ENCODE peak calls at places on chromosomes 2 and 18, in nine cellular contexts. D, M, V, Q, F, A, U, I and J are unnamed samples.

GRCh38 chr2:238097988-238098853 is 1.9 kb upstream of the ESPNL start:
- DNase-seq in Q (peak), A (no peak), M (peak), F (peak), U (no peak), V (peak), I (peak), D (no peak), J (peak)

GRCh38 chr2:2842466-2842865 is 511.4 kb upstream of the MYT1L start:
- DNase-seq in U (no peak), I (no peak), M (no peak), V (no peak), A (no peak), D (no peak), F (no peak), Q (no peak), J (no peak)

GRCh38 chr2:8337321-8337720 is 344.5 kb upstream of the ID2 start:
- DNase-seq in D (no peak), Q (no peak), V (peak), I (no peak), A (no peak), U (no peak), F (no peak), M (no peak), J (no peak)

GRCh38 chr2:69693472-69694450 is 48.2 kb upstream of the ANXA4 start:
- DNase-seq in F (no peak), V (peak), I (no peak), Q (no peak), D (no peak), M (no peak), A (peak), U (no peak), J (no peak)

GRCh38 chr2:78701546-78701945 is 324.0 kb upstream of the REG3G start:
- DNase-seq in F (no peak), Q (no peak), A (no peak), D (no peak), V (peak), M (no peak), U (peak), I (no peak), J (no peak)

GRCh38 chr2:174181368-174181767 is 67.0 kb downstream of the OLA1 start:
- DNase-seq in M (no peak), Q (no peak), A (no peak), F (no peak), V (no peak), I (no peak), U (no peak), D (no peak), J (no peak)

GRCh38 chr2:26477911-26478253 is at the start of gene OTOF:
- DNase-seq in F (no peak), V (no peak), U (peak), D (peak), Q (peak), A (no peak), M (peak), I (peak), J (no peak)

GRCh38 chr18:41767960-41768359 is 187.1 kb upstream of the PIK3C3 start:
- DNase-seq in U (peak), D (no peak), A (no peak), I (peak), M (peak), V (peak), Q (no peak), F (no peak), J (no peak)

GRCh38 chr18:3605562-3606443 is 155.8 kb downstream of the TGIF1 start:
- DNase-seq in F (no peak), U (peak), V (no peak), Q (no peak), I (no peak), M (peak), A (no peak), D (no peak), J (no peak)

DNA sequence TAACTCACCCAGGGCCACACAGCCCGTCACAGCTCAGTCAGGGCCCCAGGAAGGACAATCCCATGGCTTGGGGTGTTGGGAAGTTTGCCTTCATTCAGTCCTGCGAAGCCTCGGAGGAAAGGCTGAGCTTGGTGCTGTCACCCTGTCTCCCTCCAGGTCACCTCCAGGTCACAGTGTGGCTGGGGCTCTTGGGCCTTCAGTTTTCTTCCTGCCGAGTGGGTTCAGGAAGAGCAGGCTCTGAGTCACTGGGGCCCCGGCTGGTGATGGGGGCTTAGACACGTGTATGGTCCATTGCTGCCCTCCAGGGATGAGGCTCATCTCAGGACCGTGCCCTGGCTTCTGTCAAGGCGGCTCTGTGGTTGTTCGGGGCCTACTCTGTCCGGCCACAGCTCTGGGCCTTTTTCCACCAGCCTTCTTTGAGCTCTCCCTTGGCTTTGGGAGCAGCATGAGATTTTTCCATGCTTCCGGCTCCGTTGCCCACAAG is 118.6 kb downstream of the INHBB start:
- DNase-seq in A (no peak), F (no peak), U (no peak), D (no peak), V (no peak), I (no peak), M (no peak), Q (no peak), J (no peak)
- TF ChIP-seq CTCF in A (no peak), F (no peak), U (no peak), D (no peak), V (no peak), I (no peak), M (no peak), Q (no peak), J (no peak)

GRCh38 chr2:45769786-45770576 is 118.5 kb downstream of the PRKCE start:
- DNase-seq in A (no peak), F (no peak), M (no peak), D (no peak), Q (no peak), U (no peak), I (no peak), V (no peak), J (no peak)

GRCh38 chr2:45771251-45771650 is 119.8 kb downstream of the PRKCE start:
- DNase-seq in Q (peak), I (no peak), M (no peak), F (no peak), D (peak), V (no peak), A (no peak), U (peak), J (no peak)

GRCh38 chr2:45772038-45772437 is 120.6 kb downstream of the PRKCE start:
- DNase-seq in F (no peak), A (no peak), M (no peak), D (no peak), U (no peak), V (no peak), Q (no peak), I (no peak), J (no peak)

GRCh38 chr2:45773909-45774308 is 122.4 kb downstream of the PRKCE start:
- DNase-seq in U (no peak), V (no peak), F (no peak), D (no peak), M (no peak), A (no peak), I (no peak), Q (no peak), J (no peak)

GRCh38 chr2:45770773-45771172 is 119.3 kb downstream of the PRKCE start:
- DNase-seq in U (peak), A (no peak), Q (no peak), M (no peak), V (no peak), F (no peak), I (no peak), D (no peak), J (no peak)
- H3K4me3 ChIP-seq in U (peak), A (no peak), Q (no peak), M (no peak), V (no peak), F (no peak), I (no peak), D (no peak), J (no peak)

GRCh38 chr18:49728542-49728941 is 84.8 kb downstream of the ACAA2 start:
- DNase-seq in A (no peak), I (peak), U (peak), V (peak), Q (no peak), M (peak), F (no peak), D (peak), J (no peak)
- TF ChIP-seq CTCF in A (peak), I (peak), U (peak), V (peak), Q (peak), M (peak), F (peak), D (peak), J (peak)

GRCh38 chr2:130377491-130377890 is 21.6 kb downstream of the PTPN18 start:
- DNase-seq in V (no peak), A (no peak), Q (no peak), F (no peak), D (no peak), M (no peak), I (no peak), U (no peak), J (no peak)
- H3K4me3 ChIP-seq in V (peak), A (peak), Q (no peak), F (no peak), D (no peak), M (no peak), I (no peak), U (no peak), J (peak)

GRCh38 chr2:33129661-33130447 is 183.1 kb downstream of the LTBP1 start:
- DNase-seq in M (no peak), I (no peak), F (no peak), A (no peak), V (no peak), D (no peak), U (no peak), Q (no peak), J (no peak)

GRCh38 chr2:33123216-33123615 is 176.5 kb downstream of the LTBP1 start:
- DNase-seq in D (no peak), I (no peak), Q (no peak), A (no peak), M (peak), F (no peak), V (no peak), U (peak), J (no peak)

GRCh38 chr2:33126973-33127372 is 180.2 kb downstream of the LTBP1 start:
- DNase-seq in V (no peak), D (no peak), Q (no peak), A (no peak), M (peak), U (peak), F (no peak), I (no peak), J (no peak)

GRCh38 chr2:33129261-33129660 is 182.5 kb downstream of the LTBP1 start:
- DNase-seq in V (no peak), D (no peak), U (no peak), I (no peak), Q (no peak), M (no peak), A (no peak), F (no peak), J (no peak)

DNA sequence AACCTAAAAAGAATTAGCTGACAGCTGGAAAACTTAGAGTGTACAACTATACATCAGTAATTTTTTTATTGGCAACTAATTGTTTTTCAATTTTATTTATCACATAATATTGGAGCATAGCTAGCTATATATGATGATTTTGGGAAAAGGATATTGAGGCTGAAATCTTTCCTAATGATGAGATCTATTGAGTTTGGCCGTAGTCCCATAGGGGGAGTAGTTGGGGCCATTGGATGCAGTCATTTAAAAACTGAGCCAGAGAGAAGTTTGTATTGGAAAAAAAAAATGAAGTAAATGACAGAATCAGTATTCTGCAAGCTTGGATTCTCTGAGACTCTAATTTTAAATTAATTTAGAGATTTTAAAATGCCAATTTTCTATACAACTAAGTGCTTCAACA is 179.8 kb downstream of the LTBP1 start:
- DNase-seq in I (no peak), A (no peak), U (no peak), M (no peak), V (no peak), Q (no peak), F (no peak), D (no peak), J (no peak)
- TF ChIP-seq CTCF in I (no peak), A (no peak), U (peak), M (peak), V (no peak), Q (no peak), F (no peak), D (no peak), J (no peak)

GRCh38 chr2:7004641-7005040 is 87.4 kb downstream of the RNF144A start:
- DNase-seq in U (no peak), F (no peak), A (no peak), Q (no peak), D (no peak), I (no peak), M (no peak), V (no peak), J (no peak)

GRCh38 chr2:6999161-6999877 is 82.1 kb downstream of the RNF144A start:
- DNase-seq in A (peak), Q (no peak), U (no peak), F (no peak), I (no peak), D (no peak), V (peak), M (no peak), J (peak)

GRCh38 chr2:7007846-7008741 is 90.9 kb downstream of the RNF144A start:
- DNase-seq in A (peak), M (peak), F (no peak), Q (peak), V (no peak), U (peak), I (no peak), D (peak), J (no peak)

GRCh38 chr2:7007488-7007845 is 90.3 kb downstream of the RNF144A start:
- DNase-seq in U (no peak), M (no peak), I (no peak), V (no peak), F (no peak), A (no peak), D (no peak), Q (no peak), J (no peak)

DNA sequence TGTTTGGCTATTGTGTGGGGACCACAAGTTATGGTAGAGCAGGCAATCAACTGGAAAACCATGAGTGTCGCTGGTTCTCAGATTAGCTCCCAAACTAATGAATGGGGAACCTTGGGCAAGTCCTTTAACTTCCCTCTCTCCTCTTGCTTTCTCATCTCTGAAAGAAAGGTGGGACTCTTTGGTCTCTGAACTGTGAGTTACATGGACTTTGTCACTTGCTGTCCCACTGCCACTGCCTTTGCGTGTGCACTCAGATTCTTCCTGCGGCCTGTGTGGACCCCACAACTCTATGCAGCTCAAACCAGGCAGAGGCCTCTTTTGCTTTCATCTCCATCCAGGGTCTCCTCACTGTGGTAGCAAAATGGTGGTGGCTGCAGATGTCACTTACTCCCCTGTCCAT is 86.7 kb downstream of the RNF144A start:
- DNase-seq in V (no peak), M (no peak), I (no peak), F (no peak), U (no peak), D (no peak), A (no peak), Q (no peak), J (no peak)
- H3K4me3 ChIP-seq in V (no peak), M (no peak), I (no peak), F (no peak), U (no peak), D (no peak), A (no peak), Q (no peak), J (no peak)

GRCh38 chr18:75161629-75162028 is 47.3 kb downstream of the PTGR3 start:
- DNase-seq in V (no peak), I (peak), F (no peak), Q (no peak), D (peak), M (no peak), U (peak), A (no peak), J (no peak)
- TF ChIP-seq CTCF in V (no peak), I (no peak), F (no peak), Q (peak), D (peak), M (no peak), U (no peak), A (no peak), J (no peak)

GRCh38 chr2:172234716-172235661 is 132.3 kb upstream of the DLX2 start:
- DNase-seq in A (no peak), D (peak), I (no peak), F (no peak), Q (no peak), M (no peak), U (no peak), V (no peak), J (no peak)
- H3K4me3 ChIP-seq in A (no peak), D (peak), I (peak), F (peak), Q (peak), M (peak), U (peak), V (no peak), J (no peak)

GRCh38 chr18:27838230-27838629 is 338.7 kb downstream of the CDH2 start:
- DNase-seq in U (no peak), M (peak), A (no peak), V (no peak), D (no peak), Q (no peak), I (no peak), F (no peak), J (no peak)
- TF ChIP-seq CTCF in U (no peak), M (no peak), A (no peak), V (no peak), D (no peak), Q (no peak), I (no peak), F (no peak), J (no peak)

GRCh38 chr2:209425082-209426071 is 1.5 kb downstream of the MAP2 start:
- DNase-seq in A (no peak), M (peak), I (peak), U (peak), Q (no peak), D (peak), V (peak), F (peak), J (no peak)
- H3K4me3 ChIP-seq in A (no peak), M (peak), I (peak), U (peak), Q (peak), D (peak), V (no peak), F (peak), J (no peak)